ENCODE peak calls at places on chromosomes 12 and 14, in ten cellular contexts. X is suprapubic skin; B is trophoblast cell; V is SK-N-SH; M is A673; C is CD8-positive, alpha-beta T cell; J is lower lobe of right lung; I is cardiac muscle cell; Y is adrenal gland; H is neuronal stem cell. K is an unnamed sample.
A peak's percentile ranks its signal among the peaks of the same experiment; 100 is the strongest.

GRCh38 chr12:47819902-47820630 is at the start of gene HDAC7:
- DNase-seq in V (peak; percentile 97), C (peak; percentile 75), H (peak; percentile 72), B (peak; percentile 72), J (peak; percentile 91), Y (peak; percentile 96), X (peak; percentile 93), I (peak; percentile 95), M (peak; percentile 88), K (peak; percentile 59)

GRCh38 chr12:111799758-111800157 is 33.0 kb downstream of the ALDH2 start:
- DNase-seq in C (no peak), X (no peak), B (no peak), I (no peak), Y (no peak), J (peak; percentile 45), V (no peak), M (no peak), H (no peak), K (no peak)

GRCh38 chr14:101087614-101088394 is 184.3 kb upstream of the RTL1 start:
- DNase-seq in X (peak; percentile 45), M (no peak), C (peak; percentile 6), Y (peak; percentile 7), V (no peak), B (no peak), H (no peak), I (peak; percentile 44), J (no peak), K (no peak)

GRCh38 chr12:111775205-111776193 is 8.8 kb downstream of the ALDH2 start:
- DNase-seq in B (peak; percentile 21), V (peak; percentile 66), I (peak; percentile 98), Y (peak; percentile 92), J (peak; percentile 94), C (no peak), M (no peak), X (peak; percentile 83), H (no peak), K (peak; percentile 78)

GRCh38 chr12:97308576-97309198 is 153.9 kb upstream of the RMST start:
- DNase-seq in M (peak; percentile 52), Y (no peak), X (no peak), J (no peak), H (peak; percentile 37), I (peak; percentile 72), C (no peak), B (peak; percentile 19), V (no peak), K (peak; percentile 46)

GRCh38 chr14:103016071-103016470 is 41.3 kb downstream of the CDC42BPB start:
- DNase-seq in I (no peak), C (no peak), X (no peak), V (no peak), J (no peak), H (no peak), Y (peak; percentile 72), B (no peak), M (no peak), K (no peak)

GRCh38 chr12:9702239-9702638 is 30.7 kb downstream of the CLECL1 start:
- DNase-seq in I (no peak), H (no peak), M (no peak), J (no peak), C (peak; percentile 47), Y (no peak), X (no peak), V (no peak), B (no peak), K (peak; percentile 43)

GRCh38 chr14:96592591-96593388 is 90.6 kb downstream of the PAPOLA start:
- DNase-seq in B (peak; percentile 10), I (peak; percentile 53), M (peak; percentile 70), C (peak; percentile 48), V (peak; percentile 96), J (peak; percentile 53), H (peak; percentile 26), Y (no peak), X (peak; percentile 58), K (peak; percentile 62)

GRCh38 chr14:32044454-32044853 is 32.6 kb upstream of the ARHGAP5 start:
- DNase-seq in Y (no peak), M (no peak), X (no peak), C (no peak), H (no peak), J (no peak), V (no peak), B (no peak), I (no peak), K (peak; percentile 3)

GRCh38 chr12:77243345-77243744 is 178.0 kb upstream of the E2F7 start:
- DNase-seq in V (no peak), X (no peak), J (no peak), Y (no peak), H (no peak), C (no peak), I (no peak), B (no peak), M (no peak), K (no peak)

GRCh38 chr14:103257211-103257962 is 76.7 kb upstream of the EIF5 start:
- DNase-seq in H (no peak), V (no peak), C (no peak), I (no peak), Y (peak; percentile 21), J (no peak), B (peak; percentile 85), X (no peak), M (peak; percentile 44), K (no peak)

GRCh38 chr12:48973992-48974673 is 2.6 kb upstream of the WNT10B start:
- DNase-seq in H (no peak), Y (peak; percentile 73), I (peak; percentile 76), X (no peak), V (peak; percentile 81), J (peak; percentile 62), B (no peak), C (peak; percentile 46), M (no peak), K (peak; percentile 23)

GRCh38 chr12:101782544-101782855 is 43.2 kb upstream of the SYCP3 start:
- DNase-seq in H (no peak), J (no peak), C (no peak), X (no peak), Y (no peak), B (no peak), V (no peak), I (no peak), M (no peak), K (no peak)

GRCh38 chr14:106436310-106436905 is 910.0 kb downstream of the TMEM121 start:
- DNase-seq in J (peak; percentile 59), V (no peak), Y (peak; percentile 58), X (no peak), H (no peak), C (peak; percentile 75), B (peak; percentile 15), M (peak; percentile 84), I (no peak), K (peak; percentile 61)

GRCh38 chr12:123036471-123037285 is 56.2 kb downstream of the ARL6IP4 start:
- DNase-seq in B (no peak), M (no peak), I (no peak), V (no peak), X (no peak), J (no peak), Y (no peak), H (no peak), C (no peak), K (no peak)

GRCh38 chr12:89927226-89927698 is 218.6 kb upstream of the ATP2B1 start:
- DNase-seq in H (no peak), J (no peak), C (no peak), X (no peak), I (no peak), V (no peak), Y (no peak), M (no peak), B (no peak), K (no peak)
- H3K4me1 ChIP-seq in H (no peaks in the 10 kb centered on the region), J (no peaks in the 10 kb centered on the region), C (no peaks in the 10 kb centered on the region), X (no peaks in the 10 kb centered on the region), I (no peaks in the 10 kb centered on the region), V (no peaks in the 10 kb centered on the region), Y (no peaks in the 10 kb centered on the region), M (no peaks in the 10 kb centered on the region), B (no peaks in the 10 kb centered on the region), K (no peaks in the 10 kb centered on the region)

GRCh38 chr14:95365401-95365800 is 45.7 kb upstream of the CLMN start:
- DNase-seq in C (no peak), B (no peak), V (no peak), H (no peak), M (no peak), Y (no peak), I (no peak), J (no peak), X (no peak), K (no peak)
- H3K27ac ChIP-seq in C (no peak overlapping the region), B (no peak overlapping the region), V (no peak overlapping the region), H (no peak overlapping the region), M (no peak overlapping the region), Y (no peak overlapping the region), I (no peak overlapping the region), J (no peak overlapping the region), X (no peak overlapping the region), K (no peak overlapping the region)

GRCh38 chr14:71116206-71117122 is 209.2 kb downstream of the PCNX1 start:
- DNase-seq in H (no peak), Y (no peak), B (no peak), I (no peak), C (no peak), X (no peak), J (no peak), M (no peak), V (no peak), K (peak; percentile 88)
- H3K36me3 ChIP-seq in H (no peaks in the 10 kb centered on the region), Y (no peaks in the 10 kb centered on the region), B (peaks cover 2% of the 10 kb centered on the region), I (peaks cover 12% of the 10 kb centered on the region), C (no peaks in the 10 kb centered on the region), X (no peaks in the 10 kb centered on the region), J (peaks cover 14% of the 10 kb centered on the region), M (no peaks in the 10 kb centered on the region), V (peaks cover 16% of the 10 kb centered on the region), K (no peaks in the 10 kb centered on the region)

GRCh38 chr12:120056739-120057138 is 59.8 kb downstream of the RAB35 start:
- DNase-seq in Y (no peak), B (no peak), C (no peak), X (no peak), M (no peak), H (no peak), V (no peak), J (no peak), I (no peak), K (no peak)
- H3K4me1 ChIP-seq in Y (no peaks in the 10 kb centered on the region), B (no peaks in the 10 kb centered on the region), C (no peaks in the 10 kb centered on the region), X (peaks cover 18% of the 10 kb centered on the region), M (no peaks in the 10 kb centered on the region), H (no peaks in the 10 kb centered on the region), V (no peaks in the 10 kb centered on the region), J (no peaks in the 10 kb centered on the region), I (no peaks in the 10 kb centered on the region), K (no peaks in the 10 kb centered on the region)

GRCh38 chr12:45774508-45775162 is 45.1 kb downstream of the ARID2 start:
- DNase-seq in C (no peak), X (no peak), J (no peak), H (no peak), Y (no peak), I (no peak), M (no peak), B (no peak), V (no peak), K (no peak)
- H3K27ac ChIP-seq in C (no peak overlapping the region), X (no peak overlapping the region), J (no peak overlapping the region), H (no peak overlapping the region), Y (no peak overlapping the region), I (peak overlapping the region; percentile 73), M (peak overlapping the region; percentile 14), B (no peak overlapping the region), V (no peak overlapping the region), K (no peak overlapping the region)

GRCh38 chr12:53670966-53671365 is 4.9 kb downstream of the ATP5MC2 start:
- DNase-seq in H (no peak), B (no peak), V (no peak), M (no peak), Y (no peak), J (no peak), I (no peak), C (no peak), X (no peak), K (no peak)
- H3K36me3 ChIP-seq in H (peaks cover 39% of the 10 kb centered on the region), B (peaks cover 30% of the 10 kb centered on the region), V (peaks cover 42% of the 10 kb centered on the region), M (peaks cover 78% of the 10 kb centered on the region), Y (no peaks in the 10 kb centered on the region), J (peaks cover 77% of the 10 kb centered on the region), I (peaks cover 46% of the 10 kb centered on the region), C (peaks cover 37% of the 10 kb centered on the region), X (peaks cover 64% of the 10 kb centered on the region), K (peaks cover 29% of the 10 kb centered on the region)

K was measured in small intestine.